ENCODE peak calls at places on chromosomes 1 and 21, in six cellular contexts. One of them, this sample, is unnamed.

GRCh38 chr1:232274236-232274855 is 355.6 kb downstream of the SIPA1L2 start:
- DNase-seq in colonic mucosa: no peak
- DNase-seq in esophagus squamous epithelium: no peak
- DNase-seq in breast epithelium: no peak
- DNase-seq in fibroblast of lung: peak
- DNase-seq in uterus: no peak
- DNase-seq in this sample: no peak

GRCh38 chr21:28148400-28149064 is 844.1 kb downstream of the LTN1 start:
- DNase-seq in colonic mucosa: no peak
- DNase-seq in esophagus squamous epithelium: no peak
- DNase-seq in breast epithelium: no peak
- DNase-seq in fibroblast of lung: peak
- DNase-seq in uterus: no peak
- DNase-seq in this sample: no peak

GRCh38 chr1:23958810-23959460 is 693 bp upstream of the PNRC2 start:
- DNase-seq in colonic mucosa: peak
- DNase-seq in esophagus squamous epithelium: peak
- DNase-seq in breast epithelium: peak
- DNase-seq in fibroblast of lung: peak
- DNase-seq in uterus: peak
- DNase-seq in this sample: peak

GRCh38 chr1:167957710-167958109 is 20.8 kb upstream of the MPC2 start:
- DNase-seq in colonic mucosa: no peak
- DNase-seq in esophagus squamous epithelium: no peak
- DNase-seq in breast epithelium: no peak
- DNase-seq in fibroblast of lung: peak
- DNase-seq in uterus: no peak
- DNase-seq in this sample: no peak

GRCh38 chr1:232012773-232013386 is 386.3 kb downstream of the DISC1 start:
- DNase-seq in colonic mucosa: peak
- DNase-seq in esophagus squamous epithelium: no peak
- DNase-seq in breast epithelium: peak
- DNase-seq in fibroblast of lung: peak
- DNase-seq in uterus: peak
- DNase-seq in this sample: peak

GRCh38 chr1:212566522-212567479 is 41.8 kb upstream of the ATF3 start:
- DNase-seq in colonic mucosa: peak
- DNase-seq in esophagus squamous epithelium: no peak
- DNase-seq in breast epithelium: no peak
- DNase-seq in fibroblast of lung: peak
- DNase-seq in uterus: peak
- DNase-seq in this sample: peak

GRCh38 chr1:3680488-3681230 is 28.3 kb downstream of the TP73 start:
- DNase-seq in colonic mucosa: no peak
- DNase-seq in esophagus squamous epithelium: no peak
- DNase-seq in breast epithelium: no peak
- DNase-seq in fibroblast of lung: no peak
- DNase-seq in uterus: no peak
- DNase-seq in this sample: no peak

GRCh38 chr1:222334026-222334680 is 213.8 kb downstream of the HHIPL2 start:
- DNase-seq in colonic mucosa: no peak
- DNase-seq in esophagus squamous epithelium: no peak
- DNase-seq in breast epithelium: no peak
- DNase-seq in fibroblast of lung: peak
- DNase-seq in uterus: no peak
- DNase-seq in this sample: peak

GRCh38 chr1:158972841-158973240 is 36.9 kb upstream of the IFI16 start:
- DNase-seq in colonic mucosa: no peak
- DNase-seq in esophagus squamous epithelium: no peak
- DNase-seq in breast epithelium: no peak
- DNase-seq in fibroblast of lung: no peak
- DNase-seq in uterus: no peak
- DNase-seq in this sample: no peak

GRCh38 chr1:161791889-161792655 is 26.0 kb downstream of the ATF6 start:
- DNase-seq in colonic mucosa: no peak
- DNase-seq in esophagus squamous epithelium: no peak
- DNase-seq in breast epithelium: no peak
- DNase-seq in fibroblast of lung: peak
- DNase-seq in uterus: no peak
- DNase-seq in this sample: no peak

GRCh38 chr1:93907718-93908117 is 1.5 kb downstream of the GCLM start:
- DNase-seq in colonic mucosa: no peak
- DNase-seq in esophagus squamous epithelium: no peak
- DNase-seq in breast epithelium: no peak
- DNase-seq in fibroblast of lung: peak
- DNase-seq in uterus: no peak
- DNase-seq in this sample: peak

GRCh38 chr1:104406731-104407130 is 657.0 kb downstream of the AMY1C start:
- DNase-seq in colonic mucosa: no peak
- DNase-seq in esophagus squamous epithelium: no peak
- DNase-seq in breast epithelium: no peak
- DNase-seq in fibroblast of lung: no peak
- DNase-seq in uterus: no peak
- DNase-seq in this sample: no peak

GRCh38 chr1:97902067-97902466 is 18.8 kb downstream of the DPYD start:
- DNase-seq in colonic mucosa: no peak
- DNase-seq in esophagus squamous epithelium: no peak
- DNase-seq in breast epithelium: no peak
- DNase-seq in fibroblast of lung: no peak
- DNase-seq in uterus: no peak
- DNase-seq in this sample: no peak

GRCh38 chr1:116537439-116537838 is 33.4 kb downstream of the CD58 start:
- DNase-seq in colonic mucosa: no peak
- DNase-seq in esophagus squamous epithelium: no peak
- DNase-seq in breast epithelium: no peak
- DNase-seq in fibroblast of lung: peak
- DNase-seq in uterus: no peak
- DNase-seq in this sample: no peak

GRCh38 chr1:162676767-162677166 is 44.5 kb downstream of the DDR2 start:
- DNase-seq in colonic mucosa: no peak
- DNase-seq in esophagus squamous epithelium: no peak
- DNase-seq in breast epithelium: no peak
- DNase-seq in fibroblast of lung: no peak
- DNase-seq in uterus: no peak
- DNase-seq in this sample: no peak

GRCh38 chr1:102879439-102879993 is 228.8 kb downstream of the COL11A1 start:
- DNase-seq in colonic mucosa: no peak
- DNase-seq in esophagus squamous epithelium: no peak
- DNase-seq in breast epithelium: no peak
- DNase-seq in fibroblast of lung: peak
- DNase-seq in uterus: no peak
- DNase-seq in this sample: no peak

GRCh38 chr1:184753608-184754478 is 815 bp downstream of the EDEM3 start:
- DNase-seq in colonic mucosa: peak
- DNase-seq in esophagus squamous epithelium: peak
- DNase-seq in breast epithelium: peak
- DNase-seq in fibroblast of lung: peak
- DNase-seq in uterus: peak
- DNase-seq in this sample: peak

GRCh38 chr1:205543351-205544305 is 39.2 kb downstream of the CDK18 start:
- DNase-seq in colonic mucosa: peak
- DNase-seq in esophagus squamous epithelium: no peak
- DNase-seq in breast epithelium: peak
- DNase-seq in fibroblast of lung: peak
- DNase-seq in uterus: peak
- DNase-seq in this sample: peak

GRCh38 chr1:102942324-102942723 is 166.0 kb downstream of the COL11A1 start:
- DNase-seq in colonic mucosa: no peak
- DNase-seq in esophagus squamous epithelium: no peak
- DNase-seq in breast epithelium: no peak
- DNase-seq in fibroblast of lung: peak
- DNase-seq in uterus: no peak
- DNase-seq in this sample: no peak

GRCh38 chr21:44767834-44768831 is 33.5 kb downstream of the UBE2G2 start:
- DNase-seq in colonic mucosa: no peak
- DNase-seq in esophagus squamous epithelium: no peak
- DNase-seq in breast epithelium: no peak
- DNase-seq in fibroblast of lung: no peak
- DNase-seq in uterus: no peak
- DNase-seq in this sample: no peak

GRCh38 chr1:221711642-221712041 is 30.2 kb downstream of the DUSP10 start:
- DNase-seq in colonic mucosa: no peak
- DNase-seq in esophagus squamous epithelium: no peak
- DNase-seq in breast epithelium: no peak
- DNase-seq in fibroblast of lung: no peak
- DNase-seq in uterus: no peak
- DNase-seq in this sample: no peak

GRCh38 chr1:40823345-40823744 is 38.8 kb downstream of the CITED4 start:
- DNase-seq in colonic mucosa: no peak
- DNase-seq in esophagus squamous epithelium: no peak
- DNase-seq in breast epithelium: no peak
- DNase-seq in fibroblast of lung: no peak
- DNase-seq in uterus: no peak
- DNase-seq in this sample: no peak

GRCh38 chr1:34800214-34800613 is 7.4 kb downstream of the GJA4 start:
- DNase-seq in colonic mucosa: no peak
- DNase-seq in esophagus squamous epithelium: no peak
- DNase-seq in breast epithelium: no peak
- DNase-seq in fibroblast of lung: peak
- DNase-seq in uterus: no peak
- DNase-seq in this sample: no peak

GRCh38 chr21:41445465-41445862 is 19.4 kb downstream of the MX1 start:
- DNase-seq in colonic mucosa: no peak
- DNase-seq in esophagus squamous epithelium: no peak
- DNase-seq in breast epithelium: no peak
- DNase-seq in fibroblast of lung: no peak
- DNase-seq in uterus: no peak
- DNase-seq in this sample: no peak

GRCh38 chr1:244995602-244996400 is 131.5 kb upstream of the HNRNPU start:
- DNase-seq in colonic mucosa: no peak
- DNase-seq in esophagus squamous epithelium: no peak
- DNase-seq in breast epithelium: no peak
- DNase-seq in fibroblast of lung: no peak
- DNase-seq in uterus: no peak
- DNase-seq in this sample: no peak

GRCh38 chr1:245001252-245001651 is 136.9 kb upstream of the HNRNPU start:
- DNase-seq in colonic mucosa: no peak
- DNase-seq in esophagus squamous epithelium: no peak
- DNase-seq in breast epithelium: no peak
- DNase-seq in fibroblast of lung: no peak
- DNase-seq in uterus: no peak
- DNase-seq in this sample: no peak

GRCh38 chr1:245000872-245001188 is 136.5 kb upstream of the HNRNPU start:
- DNase-seq in colonic mucosa: no peak
- DNase-seq in esophagus squamous epithelium: no peak
- DNase-seq in breast epithelium: no peak
- DNase-seq in fibroblast of lung: no peak
- DNase-seq in uterus: no peak
- DNase-seq in this sample: no peak

GRCh38 chr1:245003246-245003645 is 138.9 kb upstream of the HNRNPU start:
- DNase-seq in colonic mucosa: no peak
- DNase-seq in esophagus squamous epithelium: no peak
- DNase-seq in breast epithelium: no peak
- DNase-seq in fibroblast of lung: no peak
- DNase-seq in uterus: no peak
- DNase-seq in this sample: no peak

GRCh38 chr1:244998717-244999346 is 134.5 kb upstream of the HNRNPU start:
- DNase-seq in colonic mucosa: no peak
- DNase-seq in esophagus squamous epithelium: no peak
- DNase-seq in breast epithelium: no peak
- DNase-seq in fibroblast of lung: no peak
- DNase-seq in uterus: no peak
- DNase-seq in this sample: no peak
- TF ChIP-seq CTCF in colonic mucosa: no peak
- TF ChIP-seq CTCF in esophagus squamous epithelium: no peak
- TF ChIP-seq CTCF in breast epithelium: no peak
- TF ChIP-seq CTCF in fibroblast of lung: no peak
- TF ChIP-seq CTCF in uterus: no peak
- TF ChIP-seq CTCF in this sample: no peak

GRCh38 chr1:156898151-156898550 is 4.6 kb downstream of the PEAR1 start:
- DNase-seq in colonic mucosa: no peak
- DNase-seq in esophagus squamous epithelium: no peak
- DNase-seq in breast epithelium: no peak
- DNase-seq in fibroblast of lung: peak
- DNase-seq in uterus: peak
- DNase-seq in this sample: peak
- H3K27ac ChIP-seq in colonic mucosa: no peak
- H3K27ac ChIP-seq in esophagus squamous epithelium: peak
- H3K27ac ChIP-seq in breast epithelium: peak
- H3K27ac ChIP-seq in fibroblast of lung: peak
- H3K27ac ChIP-seq in uterus: peak
- H3K27ac ChIP-seq in this sample: peak

DNA sequence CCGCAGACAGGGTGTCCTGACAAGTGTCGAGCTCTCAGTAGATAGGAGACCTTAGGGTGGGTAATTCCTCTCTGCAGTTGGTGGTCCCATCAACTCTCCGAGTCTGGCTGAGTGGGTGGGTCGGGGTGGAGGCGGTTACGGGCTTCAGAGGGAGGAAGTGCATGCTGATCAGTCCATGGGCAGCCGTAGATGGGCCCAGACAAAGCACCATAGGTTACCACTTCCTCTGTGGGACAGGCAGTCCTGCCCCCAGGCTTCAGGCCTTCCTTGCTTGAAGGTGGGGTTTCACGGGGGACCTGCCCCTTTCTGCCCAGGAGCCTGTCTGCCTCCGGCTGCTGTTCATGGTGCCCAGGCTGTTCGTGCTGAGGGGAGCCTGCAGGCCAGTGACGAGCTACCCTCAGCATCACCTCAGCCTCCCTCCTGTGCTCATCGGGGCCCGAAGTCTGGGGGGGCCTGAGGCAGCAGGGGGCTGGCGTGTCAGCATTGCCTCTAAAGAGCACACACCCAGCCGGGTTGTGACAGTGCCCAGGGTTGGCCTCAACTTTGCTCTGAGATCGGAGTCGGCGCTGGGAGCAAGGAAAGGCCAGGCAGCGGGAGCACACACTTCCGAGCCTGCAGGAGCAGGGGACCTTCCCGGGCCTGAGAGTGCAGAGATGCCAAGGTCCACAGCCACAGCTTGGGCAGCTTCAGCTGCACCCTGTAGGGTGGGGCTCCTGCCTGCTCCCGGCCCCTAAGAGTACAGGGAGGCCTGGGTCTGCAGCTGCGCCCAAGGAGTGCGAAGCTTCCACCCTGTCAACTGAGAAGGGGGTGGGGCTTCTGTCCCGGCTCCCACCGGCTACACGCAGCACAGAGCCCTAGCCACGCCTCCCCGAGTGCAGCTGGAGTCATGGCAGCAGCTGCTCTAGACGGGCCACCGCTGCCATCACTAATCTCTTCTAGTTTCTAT is 225.4 kb upstream of the NRIP1 start:
- DNase-seq in colonic mucosa: peak
- DNase-seq in esophagus squamous epithelium: no peak
- DNase-seq in breast epithelium: no peak
- DNase-seq in fibroblast of lung: no peak
- DNase-seq in uterus: no peak
- DNase-seq in this sample: no peak
- H3K4me3 ChIP-seq in colonic mucosa: no peak
- H3K4me3 ChIP-seq in esophagus squamous epithelium: no peak
- H3K4me3 ChIP-seq in breast epithelium: no peak
- H3K4me3 ChIP-seq in fibroblast of lung: no peak
- H3K4me3 ChIP-seq in uterus: no peak
- H3K4me3 ChIP-seq in this sample: no peak

DNA sequence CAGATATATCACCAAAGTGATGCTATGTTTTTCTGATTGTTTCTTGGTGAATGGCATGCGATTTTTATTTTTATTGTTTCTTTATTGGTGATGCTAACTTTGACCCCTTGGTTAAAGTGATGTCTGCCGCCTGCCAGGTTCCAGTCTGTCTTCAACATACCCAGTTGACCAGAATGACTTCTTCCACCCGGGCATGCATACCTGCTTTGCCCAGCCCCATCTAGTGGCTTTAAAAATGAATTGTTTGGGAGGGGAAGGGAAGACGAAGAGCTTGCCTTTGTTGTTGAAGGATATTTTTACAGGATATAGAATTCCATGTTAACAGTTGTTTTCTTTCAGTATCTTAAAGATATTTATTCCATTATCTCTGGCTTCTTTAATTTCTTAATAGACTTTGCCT is 65.1 kb downstream of the ATG4C start:
- DNase-seq in colonic mucosa: no peak
- DNase-seq in esophagus squamous epithelium: no peak
- DNase-seq in breast epithelium: no peak
- DNase-seq in fibroblast of lung: no peak
- DNase-seq in uterus: no peak
- DNase-seq in this sample: no peak
- TF ChIP-seq CTCF in colonic mucosa: no peak
- TF ChIP-seq CTCF in esophagus squamous epithelium: no peak
- TF ChIP-seq CTCF in breast epithelium: no peak
- TF ChIP-seq CTCF in fibroblast of lung: no peak
- TF ChIP-seq CTCF in uterus: no peak
- TF ChIP-seq CTCF in this sample: no peak